ENCODE peak calls at places on chromosomes 2 and 18, in four cellular contexts. D, G, N and F are unnamed samples.

GRCh38 chr2:147623328-147623727 is 221.5 kb upstream of the ACVR2A start:
- DNase-seq in D (no peak), G (no peak), N (no peak), F (no peak)

GRCh38 chr2:175726213-175726612 is 275.9 kb downstream of the LNPK start:
- DNase-seq in D (no peak), G (no peak), N (no peak), F (no peak)

GRCh38 chr18:44771957-44772917 is 91.5 kb downstream of the SETBP1 start:
- DNase-seq in D (no peak), G (no peak), N (no peak), F (no peak)

GRCh38 chr2:134173338-134174016 is 80.4 kb upstream of the MGAT5 start:
- DNase-seq in D (no peak), G (no peak), N (no peak), F (no peak)

GRCh38 chr18:9973461-9973860 is 59.6 kb downstream of the VAPA start:
- DNase-seq in D (no peak), G (no peak), N (no peak), F (no peak)

GRCh38 chr2:72981516-72981915 is 64.2 kb downstream of the EMX1 start:
- DNase-seq in D (no peak), G (peak), N (no peak), F (no peak)

GRCh38 chr2:117232305-117232704 is 582.2 kb upstream of the DDX18 start:
- DNase-seq in D (no peak), G (no peak), N (no peak), F (no peak)

GRCh38 chr2:160157861-160158813 is 41.9 kb downstream of the ITGB6 start:
- DNase-seq in D (no peak), G (no peak), N (no peak), F (no peak)

GRCh38 chr2:237457388-237457941 is 29.6 kb upstream of the MLPH start:
- DNase-seq in D (no peak), G (no peak), N (no peak), F (no peak)

GRCh38 chr2:84888401-84889276 is 7.8 kb upstream of the TRABD2A start:
- DNase-seq in D (no peak), G (no peak), N (peak), F (peak)

GRCh38 chr2:177572236-177572671 is 179.7 kb downstream of the AGPS start:
- DNase-seq in D (no peak), G (no peak), N (no peak), F (no peak)

GRCh38 chr2:71995067-71995665 is 152.5 kb downstream of the CYP26B1 start:
- DNase-seq in D (peak), G (no peak), N (no peak), F (no peak)

GRCh38 chr2:11406492-11407381 is 59.2 kb downstream of the E2F6 start:
- DNase-seq in D (no peak), G (no peak), N (no peak), F (no peak)

DNA sequence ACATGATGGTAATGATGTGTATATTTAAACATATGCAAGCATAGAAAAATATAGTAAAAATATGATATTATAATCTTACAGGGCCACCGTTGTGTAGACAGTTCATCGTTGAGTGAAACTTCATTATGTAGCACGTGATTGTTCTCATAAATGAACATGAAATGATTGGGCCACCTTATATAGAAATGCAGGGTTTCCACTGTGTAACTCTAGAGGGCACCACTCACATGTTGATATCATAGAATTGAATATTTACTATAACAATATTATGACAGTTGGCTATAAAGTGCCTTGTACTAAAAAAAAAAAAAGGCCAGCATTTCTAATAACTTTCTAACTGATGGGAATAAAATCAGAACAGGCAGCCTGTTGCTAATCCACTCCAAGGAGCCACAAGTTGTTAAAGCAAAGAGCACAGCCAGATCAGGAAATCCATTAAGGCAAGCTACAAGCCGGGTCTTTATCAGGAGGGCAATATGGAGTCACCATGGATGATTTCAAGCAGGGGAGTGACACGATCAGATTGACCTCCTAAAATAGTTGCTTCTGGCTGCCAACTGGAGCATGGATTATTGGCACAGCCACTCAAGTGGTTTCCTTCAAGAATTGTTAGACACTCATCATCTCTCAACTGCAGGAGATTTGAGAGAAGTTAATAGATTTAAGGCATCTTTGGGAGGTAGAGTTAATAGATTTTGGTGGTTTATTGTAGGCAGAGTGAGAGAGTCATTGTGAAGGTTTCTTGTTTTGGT is 16.7 kb downstream of the IL1F10 start:
- DNase-seq in D (no peak), G (no peak), N (no peak), F (no peak)
- TF ChIP-seq CTCF in D (peak), G (peak), N (peak), F (no peak)

GRCh38 chr2:23400703-23401102 is 15.7 kb downstream of the KLHL29 start:
- DNase-seq in D (no peak), G (no peak), N (no peak), F (no peak)

GRCh38 chr2:23399674-23400261 is 14.8 kb downstream of the KLHL29 start:
- DNase-seq in D (no peak), G (no peak), N (no peak), F (no peak)

GRCh38 chr2:23402205-23402740 is 17.3 kb downstream of the KLHL29 start:
- DNase-seq in D (no peak), G (no peak), N (no peak), F (no peak)

GRCh38 chr2:23401427-23402204 is 16.6 kb downstream of the KLHL29 start:
- DNase-seq in D (no peak), G (no peak), N (no peak), F (no peak)

GRCh38 chr2:23404426-23404825 is 19.4 kb downstream of the KLHL29 start:
- DNase-seq in D (peak), G (no peak), N (no peak), F (no peak)
- TF ChIP-seq CTCF in D (peak), G (peak), N (no peak), F (no peak)

GRCh38 chr2:86253424-86253823 is 54.2 kb downstream of the MRPL35 start:
- DNase-seq in D (no peak), G (no peak), N (no peak), F (no peak)

GRCh38 chr2:86251840-86252266 is 52.6 kb downstream of the MRPL35 start:
- DNase-seq in D (no peak), G (no peak), N (no peak), F (no peak)

GRCh38 chr2:86249176-86249842 is 50.1 kb downstream of the MRPL35 start:
- DNase-seq in D (no peak), G (no peak), N (no peak), F (no peak)

GRCh38 chr2:86254576-86255538 is 55.6 kb downstream of the MRPL35 start:
- DNase-seq in D (no peak), G (peak), N (no peak), F (no peak)

GRCh38 chr2:86249843-86250402 is 50.7 kb downstream of the MRPL35 start:
- DNase-seq in D (peak), G (no peak), N (no peak), F (no peak)
- TF ChIP-seq CTCF in D (peak), G (no peak), N (no peak), F (no peak)

GRCh38 chr18:63702660-63703059 is at the start of gene SERPINB11:
- DNase-seq in D (no peak), G (no peak), N (no peak), F (no peak)
- TF ChIP-seq CTCF in D (no peak), G (no peak), N (no peak), F (no peak)

DNA sequence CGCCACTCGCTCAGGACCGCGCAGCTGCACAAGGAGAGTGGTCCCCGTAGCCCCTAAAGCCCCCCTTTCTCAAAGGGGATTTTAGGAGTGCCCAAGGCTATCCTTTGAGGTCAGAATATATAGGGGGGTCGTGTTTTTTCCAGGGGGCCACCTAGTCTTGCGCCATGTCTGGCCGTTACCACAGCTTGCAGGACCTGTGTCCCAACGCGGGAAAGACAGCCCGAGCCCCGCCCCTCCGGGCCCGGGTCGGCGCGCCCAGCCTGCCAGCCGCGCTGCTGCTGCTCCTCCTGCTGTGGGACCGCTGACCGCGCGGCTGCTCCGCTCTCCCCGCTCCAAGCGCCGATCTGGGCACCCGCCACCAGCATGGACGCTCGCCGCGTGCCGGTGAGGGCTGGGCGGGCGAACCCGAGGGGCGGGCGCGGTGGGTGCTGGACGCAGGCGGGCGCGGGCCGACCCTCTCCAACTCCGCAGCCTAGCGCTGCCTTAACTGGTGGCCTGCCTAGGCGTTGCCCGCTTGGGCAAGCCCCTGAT is at the start of gene CDCA7:
- DNase-seq in D (peak), G (peak), N (no peak), F (peak)
- TF ChIP-seq CTCF in D (no peak), G (no peak), N (no peak), F (no peak)

GRCh38 chr2:80527119-80527518 is 222.6 kb upstream of the LRRTM1 start:
- DNase-seq in D (no peak), G (no peak), N (no peak), F (no peak)

GRCh38 chr2:80530442-80531064 is 226.0 kb upstream of the LRRTM1 start:
- DNase-seq in D (no peak), G (no peak), N (no peak), F (no peak)

GRCh38 chr2:80529466-80530165 is 225.1 kb upstream of the LRRTM1 start:
- DNase-seq in D (no peak), G (no peak), N (no peak), F (no peak)

GRCh38 chr2:80531319-80531718 is 226.8 kb upstream of the LRRTM1 start:
- DNase-seq in D (no peak), G (no peak), N (no peak), F (no peak)
- TF ChIP-seq CTCF in D (no peak), G (no peak), N (no peak), F (no peak)

GRCh38 chr2:235638541-235639192 is 144.8 kb downstream of the AGAP1 start:
- DNase-seq in D (no peak), G (no peak), N (no peak), F (no peak)
- TF ChIP-seq CTCF in D (no peak), G (no peak), N (no peak), F (no peak)

DNA sequence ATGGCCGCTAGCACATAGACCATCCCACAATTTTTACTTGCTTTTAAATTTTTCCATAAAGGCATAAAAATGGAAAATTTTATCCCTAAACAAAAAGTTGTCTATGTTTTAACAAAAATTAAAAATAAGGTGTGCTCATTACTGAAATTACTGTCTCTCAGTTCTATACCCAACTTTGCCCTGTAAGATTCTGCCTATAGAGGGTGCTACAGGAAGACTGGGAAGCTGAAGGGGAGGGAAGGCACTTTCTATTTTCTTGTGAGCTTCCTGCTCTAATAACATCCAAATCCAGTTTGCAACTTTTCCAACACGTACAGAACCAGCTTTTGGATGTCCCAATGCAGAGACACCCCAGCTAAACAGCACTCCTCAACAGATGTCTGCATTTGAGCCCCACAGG is 666.9 kb downstream of the PLCL1 start:
- DNase-seq in D (no peak), G (no peak), N (no peak), F (no peak)
- TF ChIP-seq CTCF in D (peak), G (peak), N (no peak), F (no peak)

DNA sequence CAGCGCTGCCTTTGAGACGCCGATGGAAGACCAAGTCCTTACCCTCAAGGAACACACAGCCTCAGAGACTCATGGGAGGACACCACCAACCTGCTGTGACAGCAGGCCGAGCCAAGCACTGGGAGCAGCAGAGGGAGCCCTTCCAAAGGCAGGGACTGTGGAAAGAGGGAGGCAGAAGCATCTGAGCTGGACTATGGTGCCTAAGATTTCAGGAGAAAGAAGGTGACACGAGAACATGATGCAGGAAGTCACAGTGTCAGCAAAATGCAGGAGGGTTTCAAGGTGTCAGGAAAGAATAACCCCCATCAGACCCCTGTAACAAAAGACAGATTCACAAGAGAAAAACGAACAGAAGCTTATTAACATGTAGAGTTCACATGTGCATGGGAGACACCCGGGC is 24.2 kb upstream of the COX7A2L start:
- DNase-seq in D (no peak), G (no peak), N (no peak), F (no peak)
- TF ChIP-seq CTCF in D (peak), G (no peak), N (no peak), F (no peak)

DNA sequence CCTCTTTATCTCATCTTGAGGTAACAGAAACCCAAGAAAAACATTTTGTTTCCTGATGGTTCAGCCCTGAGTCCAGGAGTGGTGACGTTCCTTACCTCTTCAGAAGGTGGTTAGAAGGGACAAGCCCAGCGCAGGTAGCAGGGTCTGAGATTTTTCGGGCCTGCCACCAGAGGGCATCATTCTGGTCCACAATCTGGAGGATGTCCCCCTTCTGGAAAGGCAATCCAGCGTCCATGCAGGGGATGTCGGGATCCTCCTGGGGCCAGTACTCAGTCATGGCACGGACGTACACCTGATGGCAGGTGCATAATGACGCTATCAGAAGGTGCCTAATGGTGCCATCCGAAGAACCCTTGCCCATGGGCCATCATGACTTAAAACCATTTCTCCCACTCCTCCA is 17.7 kb downstream of the MPP4 start:
- DNase-seq in D (no peak), G (no peak), N (no peak), F (no peak)
- TF ChIP-seq CTCF in D (peak), G (peak), N (no peak), F (no peak)